ENCODE peak calls at places on chromosomes 2 and 18, in five cellular contexts. V is HepG2, Z is IMR-90, E is H1, I is K562. T is an unnamed sample.

GRCh38 chr18:26928669-26929313 is 63.3 kb upstream of the AQP4 start:
- DNase-seq in V (no peak), Z (no peak), E (no peak), I (no peak), T (no peak)

GRCh38 chr18:2687390-2688001 is 32.0 kb downstream of the SMCHD1 start:
- DNase-seq in V (no peak), Z (no peak), E (no peak), I (no peak), T (no peak)

GRCh38 chr18:68215931-68216330 is 499.0 kb downstream of the TMX3 start:
- DNase-seq in V (no peak), Z (peak), E (no peak), I (no peak), T (no peak)

GRCh38 chr2:220946552-220946951 is 625.6 kb downstream of the EPHA4 start:
- DNase-seq in V (no peak), Z (peak), E (no peak), I (no peak), T (no peak)

GRCh38 chr2:3487028-3487425 is 32.3 kb downstream of the ADI1 start:
- DNase-seq in V (no peak), Z (no peak), E (no peak), I (no peak), T (no peak)

GRCh38 chr2:11030909-11031308 is 119.2 kb downstream of the KCNF1 start:
- DNase-seq in V (no peak), Z (no peak), E (no peak), I (no peak), T (no peak)

GRCh38 chr2:73232471-73233153 is 427 bp downstream of the PRADC1 start:
- DNase-seq in V (no peak), Z (no peak), E (no peak), I (peak), T (no peak)

GRCh38 chr2:230540332-230540731 is 124.3 kb downstream of the SP100 start:
- DNase-seq in V (no peak), Z (no peak), E (no peak), I (no peak), T (no peak)

GRCh38 chr18:22871809-22872525 is 61.2 kb upstream of the RBBP8 start:
- DNase-seq in V (no peak), Z (peak), E (no peak), I (no peak), T (no peak)

GRCh38 chr2:43084699-43085091 is 141.7 kb downstream of the ZFP36L2 start:
- DNase-seq in V (no peak), Z (peak), E (no peak), I (peak), T (no peak)

GRCh38 chr2:20485612-20485926 is 38.7 kb downstream of the RHOB start:
- DNase-seq in V (no peak), Z (no peak), E (no peak), I (no peak), T (no peak)

GRCh38 chr18:79934311-79935097 is 16.9 kb downstream of the SLC66A2 start:
- DNase-seq in V (peak), Z (no peak), E (peak), I (peak), T (no peak)

GRCh38 chr2:238493880-238494572 is 67.3 kb downstream of the ASB1 start:
- DNase-seq in V (no peak), Z (no peak), E (peak), I (no peak), T (no peak)

GRCh38 chr18:26803643-26804042 is 61.9 kb downstream of the AQP4 start:
- DNase-seq in V (no peak), Z (no peak), E (no peak), I (no peak), T (no peak)

GRCh38 chr2:239538357-239539052 is 137.7 kb upstream of the HDAC4 start:
- DNase-seq in V (no peak), Z (no peak), E (no peak), I (no peak), T (no peak)

GRCh38 chr2:69514406-69514805 is 77.2 kb upstream of the NFU1 start:
- DNase-seq in V (no peak), Z (peak), E (no peak), I (no peak), T (no peak)

GRCh38 chr2:23445450-23445868 is 60.5 kb downstream of the KLHL29 start:
- DNase-seq in V (no peak), Z (peak), E (peak), I (no peak), T (no peak)

GRCh38 chr2:220277445-220277960 is 650.1 kb downstream of the SLC4A3 start:
- DNase-seq in V (no peak), Z (peak), E (no peak), I (no peak), T (no peak)

GRCh38 chr2:29110916-29111315 is 4.3 kb upstream of the CLIP4 start:
- DNase-seq in V (no peak), Z (peak), E (no peak), I (no peak), T (no peak)

GRCh38 chr2:236818281-236819045 is 248.8 kb downstream of the ACKR3 start:
- DNase-seq in V (no peak), Z (no peak), E (no peak), I (no peak), T (no peak)

GRCh38 chr2:232592687-232593407 is 40.6 kb upstream of the EFHD1 start:
- DNase-seq in V (peak), Z (peak), E (no peak), I (peak), T (peak)
- TF ChIP-seq CEBPB in V (peak), Z (no peak), E (no peak), I (peak), T (peak)

DNA sequence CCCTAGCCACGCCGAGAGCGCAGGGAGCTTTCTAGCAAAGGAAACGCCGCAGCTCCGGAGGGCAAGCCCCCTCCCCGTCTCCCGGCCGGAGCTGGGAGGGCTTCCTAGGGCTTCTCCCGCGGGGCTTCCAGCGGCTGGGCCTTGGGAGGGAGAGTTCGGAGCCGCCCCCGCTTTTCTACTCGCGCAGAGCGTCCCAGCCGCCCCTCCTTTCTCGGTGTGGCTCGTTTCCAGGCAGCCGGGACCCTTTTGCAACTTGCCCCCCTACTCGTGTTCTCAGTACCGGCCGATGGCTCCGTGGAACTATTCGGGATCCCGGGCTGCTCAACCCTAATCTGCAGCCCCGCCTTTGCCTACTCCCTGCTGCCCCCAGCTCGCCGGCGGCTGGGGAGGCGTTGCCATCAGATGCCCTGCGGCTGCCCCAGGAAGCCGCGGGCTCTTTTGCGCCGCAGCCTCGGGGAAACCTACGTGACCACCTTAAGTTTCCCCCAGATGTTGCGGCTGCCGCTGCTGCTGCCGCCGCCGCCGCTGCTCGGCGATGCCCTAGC is 1.5 kb upstream of the NR4A2 start:
- DNase-seq in V (peak), Z (peak), E (peak), I (peak), T (no peak)
- TF ChIP-seq CEBPB in V (no peak), Z (no peak), E (no peak), I (no peak), T (no peak)

GRCh38 chr2:120305296-120305695 is 40.6 kb upstream of the INHBB start:
- DNase-seq in V (peak), Z (no peak), E (no peak), I (peak), T (no peak)
- TF ChIP-seq CEBPB in V (no peak), Z (no peak), E (no peak), I (no peak), T (no peak)

GRCh38 chr18:58005036-58005435 is 39.0 kb upstream of the NEDD4L start:
- DNase-seq in V (no peak), Z (peak), E (no peak), I (no peak), T (no peak)

GRCh38 chr18:58010265-58010664 is 33.8 kb upstream of the NEDD4L start:
- DNase-seq in V (no peak), Z (no peak), E (no peak), I (no peak), T (no peak)

GRCh38 chr18:58004317-58004716 is 39.7 kb upstream of the NEDD4L start:
- DNase-seq in V (peak), Z (peak), E (no peak), I (no peak), T (peak)

GRCh38 chr18:58009166-58009565 is 34.9 kb upstream of the NEDD4L start:
- DNase-seq in V (no peak), Z (no peak), E (no peak), I (no peak), T (no peak)

DNA sequence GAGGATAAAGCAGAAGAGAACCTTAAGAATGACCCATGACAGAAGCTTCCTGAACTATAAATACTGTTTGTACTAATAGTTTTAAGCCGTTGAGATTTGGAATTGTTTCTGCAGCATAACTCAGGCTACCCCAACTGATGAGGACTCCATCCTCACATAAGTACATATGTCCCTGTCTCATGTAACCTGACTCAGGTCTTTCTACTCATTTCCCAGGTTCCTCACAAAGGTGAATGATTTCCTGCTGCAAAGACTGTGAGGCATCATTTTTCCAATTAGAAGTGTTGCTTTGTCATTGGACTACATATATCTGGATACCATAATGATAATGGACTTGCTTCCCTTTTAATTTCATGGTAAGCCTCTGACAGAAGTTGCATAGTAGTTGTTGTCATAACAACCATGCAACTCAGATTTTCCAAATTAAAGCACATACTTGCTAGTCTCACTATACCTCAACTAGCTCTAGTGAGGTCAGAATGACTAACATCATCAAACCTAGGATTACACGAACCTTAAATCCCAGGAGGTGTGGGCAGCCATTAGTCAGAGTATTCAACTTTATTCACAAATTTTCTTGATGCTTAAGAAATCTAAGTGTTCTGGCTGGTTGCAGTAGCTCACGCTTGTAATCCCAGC is 38.0 kb upstream of the NEDD4L start:
- DNase-seq in V (no peak), Z (peak), E (no peak), I (no peak), T (peak)
- TF ChIP-seq CEBPB in V (no peak), Z (no peak), E (no peak), I (no peak), T (no peak)

GRCh38 chr2:134301099-134301970 is 47.5 kb downstream of the MGAT5 start:
- DNase-seq in V (no peak), Z (peak), E (no peak), I (no peak), T (no peak)
- TF ChIP-seq CEBPB in V (no peak), Z (no peak), E (no peak), I (no peak), T (no peak)

GRCh38 chr18:9985641-9986040 is 71.8 kb downstream of the VAPA start:
- DNase-seq in V (no peak), Z (no peak), E (no peak), I (no peak), T (no peak)
- TF ChIP-seq CEBPB in V (no peak), Z (no peak), E (no peak), I (no peak), T (no peak)

GRCh38 chr2:12321886-12322285 is 394.9 kb upstream of the TRIB2 start:
- DNase-seq in V (no peak), Z (peak), E (no peak), I (no peak), T (no peak)
- TF ChIP-seq CEBPB in V (no peak), Z (no peak), E (no peak), I (no peak), T (no peak)

DNA sequence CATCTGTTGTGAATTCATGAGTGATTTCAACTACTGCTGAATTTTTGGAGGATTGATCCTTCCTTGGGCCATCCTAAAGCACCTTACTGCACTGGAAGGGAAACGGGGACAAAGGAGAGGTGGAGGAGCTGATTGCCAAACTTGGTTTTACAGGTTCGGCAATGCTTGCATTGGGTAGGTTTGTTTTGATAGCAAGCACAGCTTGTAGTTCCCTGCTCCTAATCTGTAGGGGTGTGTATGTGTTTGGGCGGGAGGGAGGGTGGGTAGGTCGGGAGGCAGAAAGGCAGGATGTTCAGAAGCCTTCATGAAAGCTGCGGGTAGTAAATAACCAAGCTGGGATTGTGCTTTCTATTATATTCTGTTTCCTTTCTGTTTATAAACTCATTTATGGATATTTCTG is 24.6 kb downstream of the PHLPP1 start:
- DNase-seq in V (no peak), Z (no peak), E (no peak), I (no peak), T (no peak)
- TF ChIP-seq CEBPB in V (no peak), Z (no peak), E (no peak), I (no peak), T (no peak)

T was measured in HCT116.